ENCODE peak calls at places on chromosomes 11 and 22, in four cellular contexts. P is uterus, G is heart left ventricle, Z is sigmoid colon. M is an unnamed sample.

GRCh38 chr11:61659413-61660196 is 20.6 kb upstream of the DAGLA start:
- DNase-seq in P (no peak), G (no peak), Z (no peak), M (no peak)

GRCh38 chr11:125777309-125777708 is 1.3 kb downstream of the PATE2 start:
- DNase-seq in P (no peak), G (no peak), Z (no peak), M (no peak)

GRCh38 chr11:103875855-103876510 is 160.5 kb upstream of the DDI1 start:
- DNase-seq in P (no peak), G (no peak), Z (no peak), M (no peak)

GRCh38 chr22:19678949-19679348 is 35.4 kb upstream of the SEPTIN5 start:
- DNase-seq in P (no peak), G (no peak), Z (no peak), M (no peak)

GRCh38 chr11:61949169-61950034 is 749 bp upstream of the BEST1 start:
- DNase-seq in P (peak), G (peak), Z (peak), M (no peak)

GRCh38 chr11:14304601-14305000 is 54.4 kb downstream of the RRAS2 start:
- DNase-seq in P (no peak), G (no peak), Z (no peak), M (no peak)

GRCh38 chr11:134579709-134580634 is 167.9 kb upstream of the B3GAT1 start:
- DNase-seq in P (no peak), G (no peak), Z (peak), M (no peak)

GRCh38 chr11:106468091-106468490 is 390.6 kb downstream of the AASDHPPT start:
- DNase-seq in P (no peak), G (no peak), Z (no peak), M (no peak)

GRCh38 chr11:79413258-79413657 is 27.6 kb downstream of the TENM4 start:
- DNase-seq in P (peak), G (peak), Z (peak), M (no peak)

GRCh38 chr11:82754410-82754809 is 20.7 kb upstream of the FAM181B start:
- DNase-seq in P (no peak), G (no peak), Z (no peak), M (no peak)

GRCh38 chr22:28867191-28867590 is 16.2 kb upstream of the ZNRF3 start:
- DNase-seq in P (no peak), G (no peak), Z (no peak), M (no peak)

GRCh38 chr11:69449320-69450063 is 32.0 kb upstream of the LINC01488 start:
- DNase-seq in P (peak), G (peak), Z (peak), M (no peak)

GRCh38 chr11:74182635-74183034 is 11.5 kb downstream of the PPME1 start:
- DNase-seq in P (no peak), G (no peak), Z (no peak), M (no peak)

GRCh38 chr11:47415091-47415854 is 6.9 kb downstream of the SLC39A13 start:
- DNase-seq in P (no peak), G (peak), Z (no peak), M (no peak)

GRCh38 chr22:24008022-24008283 is 2.7 kb upstream of the GSTT4 start:
- DNase-seq in P (no peak), G (no peak), Z (peak), M (no peak)
- H3K4me3 ChIP-seq in P (no peak), G (no peak), Z (no peak), M (no peak)

DNA sequence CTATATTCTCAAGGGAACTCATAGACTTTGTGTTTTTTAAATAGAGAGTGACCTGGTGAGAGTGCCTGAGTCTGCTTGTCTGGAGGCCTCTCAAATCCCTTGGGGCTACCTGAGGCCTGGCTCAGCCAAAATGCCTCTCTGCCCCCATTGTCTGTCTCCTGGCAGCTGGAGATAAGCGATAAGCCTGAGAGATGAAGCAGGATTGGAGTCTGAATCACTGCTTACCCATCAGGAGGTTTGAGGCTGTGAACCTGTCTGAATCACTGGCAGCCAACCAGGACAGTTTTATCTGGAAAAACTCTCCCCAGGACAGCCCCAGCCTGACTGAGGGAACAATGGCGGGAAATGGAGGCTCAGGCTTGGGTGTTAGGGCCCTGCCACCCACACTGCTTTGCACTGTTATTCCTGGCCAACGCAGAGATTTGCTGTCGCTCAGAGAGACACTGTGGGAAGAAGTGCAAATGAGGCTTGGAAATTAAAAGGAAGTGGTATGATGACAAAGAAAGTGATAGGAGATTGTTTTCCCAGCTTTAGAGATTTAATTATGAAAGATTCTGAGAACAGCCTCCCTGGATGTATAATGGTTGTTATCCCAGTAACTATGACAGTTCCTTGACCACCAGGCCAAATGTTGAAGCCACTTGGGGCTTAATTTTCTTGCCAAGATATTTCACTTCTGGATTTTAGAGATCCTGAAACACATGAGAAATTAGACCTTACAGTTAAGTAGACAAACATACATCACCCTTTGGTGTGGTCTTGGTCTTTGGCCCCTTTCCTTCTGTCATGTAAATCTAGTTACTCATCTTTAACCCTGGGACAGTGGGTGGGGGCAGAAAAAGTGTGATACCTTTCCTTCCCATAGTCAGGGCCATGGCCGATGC is 102.1 kb downstream of the RASSF10 start:
- DNase-seq in P (no peak), G (no peak), Z (no peak), M (no peak)
- TF ChIP-seq POLR2A in P (no peak), G (no peak), Z (no peak), M (no peak)

DNA sequence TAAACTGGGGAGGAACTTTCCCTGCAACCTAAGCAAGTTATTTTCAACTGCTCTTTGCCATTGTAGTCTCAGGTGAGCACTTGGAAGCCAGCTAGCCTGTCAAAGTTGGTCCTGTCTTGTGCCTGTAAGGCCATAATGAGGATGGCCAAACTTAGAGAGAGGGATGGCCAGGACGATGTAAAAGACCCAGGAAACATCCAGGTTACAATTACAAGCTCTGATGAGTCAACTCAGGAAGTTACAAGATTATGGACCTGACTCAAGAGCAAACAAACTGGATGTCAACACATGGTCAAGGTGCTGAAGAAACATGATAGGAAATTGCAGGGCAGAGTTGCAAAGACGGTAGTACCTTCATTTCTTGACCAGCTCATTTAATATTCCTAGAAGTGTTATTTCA is 1.6 kb downstream of the GTPBP1 start:
- DNase-seq in P (no peak), G (no peak), Z (no peak), M (no peak)
- H3K27ac ChIP-seq in P (peak), G (peak), Z (peak), M (peak)

GRCh38 chr22:42553475-42554361 is at the start of gene SERHL2:
- DNase-seq in P (peak), G (peak), Z (peak), M (no peak)
- H3K4me3 ChIP-seq in P (peak), G (peak), Z (peak), M (peak)

GRCh38 chr11:5690216-5690615 is 626 bp downstream of the TRIM22 start:
- DNase-seq in P (no peak), G (no peak), Z (no peak), M (no peak)
- TF ChIP-seq POLR2A in P (peak), G (no peak), Z (peak), M (no peak)

GRCh38 chr11:75189911-75190310 is 39.0 kb downstream of the SLCO2B1 start:
- DNase-seq in P (no peak), G (no peak), Z (no peak), M (no peak)

GRCh38 chr11:75186999-75187398 is 36.1 kb downstream of the SLCO2B1 start:
- DNase-seq in P (no peak), G (no peak), Z (no peak), M (no peak)

GRCh38 chr11:75189075-75189474 is 38.2 kb downstream of the SLCO2B1 start:
- DNase-seq in P (no peak), G (no peak), Z (no peak), M (no peak)

GRCh38 chr11:75190652-75191329 is 39.9 kb downstream of the SLCO2B1 start:
- DNase-seq in P (no peak), G (no peak), Z (no peak), M (no peak)

DNA sequence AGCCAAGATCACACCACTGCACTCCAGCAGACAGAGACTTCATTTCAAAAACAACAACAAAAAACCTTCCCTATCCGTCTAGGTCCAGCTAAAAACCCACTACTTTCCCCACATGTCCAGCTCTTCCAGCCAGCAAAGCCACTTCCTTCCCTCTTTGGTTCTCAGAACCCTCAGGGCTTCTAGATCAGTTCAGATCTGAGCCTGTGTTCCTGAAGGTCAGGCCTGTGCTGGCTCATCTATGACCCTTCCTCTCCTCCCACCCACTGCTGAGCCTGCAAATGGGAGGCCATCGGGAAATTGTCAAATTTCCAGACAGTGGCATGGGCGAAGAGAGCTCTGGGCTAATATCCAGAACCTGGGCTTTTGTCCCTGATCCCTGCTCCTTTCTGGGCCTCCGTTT is 37.8 kb downstream of the SLCO2B1 start:
- DNase-seq in P (no peak), G (no peak), Z (no peak), M (no peak)
- H3K27ac ChIP-seq in P (no peak), G (no peak), Z (no peak), M (peak)

M was measured in esophagus squamous epithelium.